ENCODE peak calls at places on chromosomes 1 and 21, in five cellular contexts. N is K562, V is HepG2, Q is H1, P is GM12878. C is an unnamed sample.

GRCh38 chr1:83508485-83509151 is 490.3 kb downstream of the TTLL7 start:
- DNase-seq in N (no peak), V (no peak), Q (no peak), P (peak; percentile 78), C (peak; percentile 1)

GRCh38 chr1:149879556-149879955 is 19.8 kb upstream of the BOLA1 start:
- DNase-seq in N (no peak), V (no peak), Q (no peak), P (no peak), C (no peak)

GRCh38 chr1:167808104-167808503 is 86.3 kb downstream of the MPZL1 start:
- DNase-seq in N (no peak), V (no peak), Q (no peak), P (no peak), C (no peak)

GRCh38 chr1:213976665-213977485 is 10.9 kb upstream of the PROX1 start:
- DNase-seq in N (no peak), V (peak; percentile 47), Q (no peak), P (no peak), C (no peak)

GRCh38 chr1:9746211-9746610 is 77.6 kb downstream of the CLSTN1 start:
- DNase-seq in N (no peak), V (no peak), Q (no peak), P (no peak), C (no peak)

GRCh38 chr1:20701847-20702246 is 16.0 kb downstream of the KIF17 start:
- DNase-seq in N (no peak), V (no peak), Q (no peak), P (no peak), C (no peak)

GRCh38 chr1:30888391-30888790 is 20.2 kb downstream of the SDC3 start:
- DNase-seq in N (peak; percentile 58), V (no peak), Q (no peak), P (no peak), C (no peak)

GRCh38 chr1:65894738-65895605 is 102.3 kb downstream of the PDE4B start:
- DNase-seq in N (no peak), V (no peak), Q (no peak), P (peak; percentile 8), C (no peak)

GRCh38 chr1:201282931-201283829 is at the start of gene PKP1:
- DNase-seq in N (no peak), V (no peak), Q (peak; percentile 79), P (no peak), C (peak; percentile 65)

GRCh38 chr1:89635825-89636815 is 3.2 kb downstream of the LRRC8C start:
- DNase-seq in N (no peak), V (no peak), Q (no peak), P (no peak), C (no peak)

GRCh38 chr1:111789666-111790316 is 34.1 kb downstream of the DDX20 start:
- DNase-seq in N (no peak), V (no peak), Q (no peak), P (no peak), C (no peak)

GRCh38 chr1:19710825-19711611 is 46.3 kb downstream of the HTR6 start:
- DNase-seq in N (no peak), V (no peak), Q (no peak), P (peak; percentile 93), C (no peak)

GRCh38 chr1:104294259-104294658 is 544.6 kb downstream of the AMY1C start:
- DNase-seq in N (no peak), V (no peak), Q (no peak), P (no peak), C (no peak)

GRCh38 chr21:46610018-46610701 is 5.3 kb upstream of the S100B start:
- DNase-seq in N (no peak), V (no peak), Q (no peak), P (no peak), C (no peak)

GRCh38 chr21:46081022-46081861 is 16.7 kb upstream of the COL6A2 start:
- DNase-seq in N (no peak), V (no peak), Q (no peak), P (no peak), C (no peak)

GRCh38 chr21:37463083-37463780 is 96.7 kb downstream of the DYRK1A start:
- DNase-seq in N (peak; percentile 46), V (peak; percentile 32), Q (no peak), P (peak; percentile 12), C (peak; percentile 47)

GRCh38 chr1:39081266-39082139 is 55.4 kb downstream of the NDUFS5 start:
- DNase-seq in N (peak; percentile 62), V (no peak), Q (peak; percentile 77), P (no peak), C (no peak)

GRCh38 chr21:45544449-45545235 is 2.4 kb upstream of the SLC19A1 start:
- DNase-seq in N (no peak), V (no peak), Q (peak; percentile 35), P (no peak), C (no peak)

GRCh38 chr1:15206418-15207030 is 40.5 kb upstream of the FHAD1 start:
- DNase-seq in N (no peak), V (peak; percentile 88), Q (no peak), P (peak; percentile 13), C (peak; percentile 56)

GRCh38 chr1:159854101-159854692 is 8.3 kb downstream of the VSIG8 start:
- DNase-seq in N (no peak), V (no peak), Q (peak; percentile 73), P (no peak), C (peak; percentile 72)

GRCh38 chr1:106907795-106908194 is 148.7 kb upstream of the PRMT6 start:
- DNase-seq in N (no peak), V (no peak), Q (no peak), P (peak; percentile 43), C (no peak)

GRCh38 chr21:16942703-16943102 is 570.1 kb upstream of the CXADR start:
- DNase-seq in N (no peak), V (peak; percentile 35), Q (peak; percentile 51), P (no peak), C (peak; percentile 93)

GRCh38 chr1:153444078-153444477 is 16.4 kb downstream of the S100A7 start:
- DNase-seq in N (no peak), V (no peak), Q (no peak), P (no peak), C (no peak)

GRCh38 chr1:245874942-245875580 is 632.0 kb downstream of the SMYD3 start:
- DNase-seq in N (peak; percentile 92), V (no peak), Q (no peak), P (no peak), C (no peak)

GRCh38 chr1:68338107-68338506 is 105.8 kb upstream of the WLS start:
- DNase-seq in N (no peak), V (no peak), Q (no peak), P (no peak), C (no peak)

GRCh38 chr1:176717052-176717754 is 254.2 kb downstream of the PAPPA2 start:
- DNase-seq in N (peak; percentile 22), V (no peak), Q (no peak), P (no peak), C (peak; percentile 7)

GRCh38 chr1:19390901-19391595 is 78.9 kb downstream of the SLC66A1 start:
- DNase-seq in N (peak; percentile 77), V (no peak), Q (no peak), P (peak; percentile 70), C (peak; percentile 55)

GRCh38 chr1:109671067-109671466 is 3.2 kb downstream of the GSTM2 start:
- DNase-seq in N (no peak), V (no peak), Q (no peak), P (no peak), C (no peak)

GRCh38 chr1:227273557-227273956 is 44.7 kb downstream of the CDC42BPA start:
- DNase-seq in N (peak; percentile 70), V (peak; percentile 46), Q (no peak), P (no peak), C (peak; percentile 85)

GRCh38 chr1:226816585-226816984 is 53.8 kb upstream of the PSEN2 start:
- DNase-seq in N (no peak), V (no peak), Q (no peak), P (no peak), C (no peak)

GRCh38 chr1:102834688-102835320 is 273.5 kb downstream of the COL11A1 start:
- DNase-seq in N (no peak), V (no peak), Q (no peak), P (no peak), C (no peak)

GRCh38 chr1:5670590-5671350 is 321.5 kb downstream of the NPHP4 start:
- DNase-seq in N (no peak), V (no peak), Q (no peak), P (no peak), C (no peak)

GRCh38 chr1:22670352-22670964 is 17.4 kb downstream of the C1QB start:
- DNase-seq in N (no peak), V (no peak), Q (no peak), P (no peak), C (peak; percentile 21)

GRCh38 chr1:193120604-193121166 is 1.1 kb upstream of the CDC73 start:
- DNase-seq in N (peak; percentile 60), V (no peak), Q (no peak), P (no peak), C (no peak)

GRCh38 chr1:156623946-156624813 is 5.0 kb downstream of the HAPLN2 start:
- DNase-seq in N (peak; percentile 91), V (no peak), Q (peak; percentile 87), P (no peak), C (peak; percentile 90)

GRCh38 chr1:220124542-220124941 is 30.6 kb downstream of the IARS2 start:
- DNase-seq in N (no peak), V (no peak), Q (no peak), P (no peak), C (no peak)

DNA sequence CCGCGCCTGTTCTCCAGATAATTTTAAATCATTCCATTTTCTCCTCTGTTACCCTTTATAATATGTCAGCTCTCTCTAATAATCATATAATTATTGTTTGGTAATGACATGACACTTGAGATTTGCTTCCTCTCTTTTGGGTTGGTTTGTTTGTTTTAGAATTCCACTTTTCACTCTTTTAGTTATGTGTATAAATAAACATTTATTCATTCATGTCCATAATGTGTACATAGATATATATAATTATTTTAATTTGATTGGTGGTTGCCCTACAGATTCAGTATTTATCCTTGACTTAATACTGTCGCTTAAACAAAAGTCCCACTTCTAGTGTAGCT is 93.4 kb upstream of the FMN2 start:
- DNase-seq in N (no peak), V (no peak), Q (no peak), P (no peak), C (no peak)
- H3K4me3 ChIP-seq in N (no peak overlapping the region), V (no peak overlapping the region), Q (peak overlapping the region; percentile 56), P (no peak overlapping the region), C (peak overlapping the region; percentile 60)

DNA sequence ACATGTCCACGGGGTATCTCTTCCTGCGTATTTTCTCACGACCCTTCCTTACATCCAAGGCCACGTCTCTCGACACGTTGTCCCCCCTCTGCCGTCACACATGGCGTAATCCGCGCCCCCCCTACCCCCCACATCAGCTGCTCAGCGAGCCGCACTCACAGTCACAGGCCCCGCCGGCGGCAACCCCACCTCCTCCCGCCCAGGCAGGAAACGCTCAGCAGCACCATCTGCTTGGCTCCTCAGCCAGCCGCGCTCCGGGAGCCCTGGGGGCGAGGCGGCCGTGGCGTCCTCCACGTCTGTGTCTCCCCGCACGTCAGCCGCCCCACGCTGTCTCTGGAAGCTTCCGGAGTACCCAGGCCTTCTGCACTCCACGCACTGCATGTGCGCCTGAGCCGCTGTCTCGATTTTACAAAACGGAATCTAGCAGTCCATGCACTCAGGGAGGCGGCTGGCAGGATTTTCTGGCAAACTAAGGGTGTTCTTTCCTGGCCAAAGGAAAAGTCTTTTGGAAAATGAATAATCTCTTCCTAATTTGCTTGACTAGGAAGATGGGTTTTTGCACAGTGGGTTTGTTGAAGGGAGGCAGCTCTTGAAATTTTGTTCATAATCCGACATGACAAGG is 64.5 kb downstream of the SIK1 start:
- DNase-seq in N (no peak), V (no peak), Q (peak; percentile 63), P (no peak), C (peak; percentile 59)
- TF ChIP-seq CREB1 in N (no peak), V (no peak), Q (no peak), P (no peak), C (no peak)

GRCh38 chr1:6859415-6860343 is 74.4 kb downstream of the CAMTA1 start:
- DNase-seq in N (peak; percentile 10), V (peak; percentile 68), Q (no peak), P (no peak), C (no peak)
- H3K4me2 ChIP-seq in N (no peak overlapping the region), V (no peak overlapping the region), Q (no peak overlapping the region), P (no peak overlapping the region), C (no peak overlapping the region)

GRCh38 chr1:234675561-234675960 is 65.6 kb upstream of the IRF2BP2 start:
- DNase-seq in N (peak; percentile 28), V (no peak), Q (no peak), P (no peak), C (no peak)
- H3K4me3 ChIP-seq in N (no peak overlapping the region), V (no peak overlapping the region), Q (no peak overlapping the region), P (no peak overlapping the region), C (peak overlapping the region; percentile 49)